ENCODE peak calls at places on chromosomes 2 and 18, in eight cellular contexts. E is CD4-positive, CD25-positive, alpha-beta regulatory T cell; T is PC-9; V is AG04450; L is stomach; B is CD4-positive, alpha-beta T cell; F is MM.1S; I is BJ. K is an unnamed sample.

GRCh38 chr2:64799592-64800252 is 146.0 kb upstream of the SERTAD2 start:
- DNase-seq in E (no peak), T (peak; percentile 66), V (no peak), L (peak; percentile 39), B (no peak), F (no peak), I (no peak), K (no peak)

GRCh38 chr2:179031731-179032408 is 18.1 kb downstream of the CCDC141 start:
- DNase-seq in E (no peak), T (no peak), V (no peak), L (no peak), B (no peak), F (peak; percentile 95), I (peak; percentile 84), K (no peak)

GRCh38 chr2:60634443-60634842 is 81.0 kb upstream of the BCL11A start:
- DNase-seq in E (no peak), T (no peak), V (no peak), L (no peak), B (no peak), F (no peak), I (no peak), K (no peak)

GRCh38 chr2:143946436-143947385 is 573.2 kb downstream of the ZEB2 start:
- DNase-seq in E (no peak), T (no peak), V (no peak), L (no peak), B (no peak), F (no peak), I (peak; percentile 49), K (no peak)

GRCh38 chr2:164981217-164981990 is 26.1 kb upstream of the SLC38A11 start:
- DNase-seq in E (no peak), T (no peak), V (no peak), L (no peak), B (no peak), F (no peak), I (peak; percentile 55), K (peak; percentile 53)

GRCh38 chr2:15899751-15900493 is 40.4 kb upstream of the MYCN start:
- DNase-seq in E (no peak), T (no peak), V (no peak), L (no peak), B (no peak), F (no peak), I (no peak), K (no peak)

GRCh38 chr2:216113572-216113971 is 4.4 kb downstream of the XRCC5 start:
- DNase-seq in E (no peak), T (no peak), V (no peak), L (no peak), B (no peak), F (peak; percentile 98), I (no peak), K (no peak)

GRCh38 chr2:160293401-160293911 is 93.4 kb upstream of the ITGB6 start:
- DNase-seq in E (no peak), T (no peak), V (peak; percentile 75), L (no peak), B (no peak), F (no peak), I (peak; percentile 88), K (peak; percentile 88)

GRCh38 chr2:178392215-178392614 is 58.8 kb downstream of the PRKRA start:
- DNase-seq in E (no peak), T (no peak), V (no peak), L (no peak), B (no peak), F (no peak), I (no peak), K (no peak)

GRCh38 chr2:100640329-100641114 is 77.7 kb downstream of the PDCL3 start:
- DNase-seq in E (no peak), T (no peak), V (no peak), L (no peak), B (no peak), F (no peak), I (no peak), K (no peak)

GRCh38 chr2:84999467-85000064 is 28.6 kb downstream of the KCMF1 start:
- DNase-seq in E (no peak), T (no peak), V (no peak), L (no peak), B (no peak), F (no peak), I (no peak), K (no peak)

GRCh38 chr2:109171444-109172334 is 42.7 kb downstream of the SH3RF3 start:
- DNase-seq in E (no peak), T (no peak), V (peak; percentile 98), L (peak; percentile 36), B (no peak), F (no peak), I (peak; percentile 97), K (peak; percentile 93)

GRCh38 chr2:61832183-61832841 is 21.5 kb downstream of the FAM161A start:
- DNase-seq in E (no peak), T (no peak), V (no peak), L (no peak), B (no peak), F (no peak), I (no peak), K (no peak)

GRCh38 chr18:77087391-77088141 is 45.0 kb downstream of the MBP start:
- DNase-seq in E (no peak), T (peak; percentile 76), V (no peak), L (peak; percentile 55), B (no peak), F (no peak), I (no peak), K (no peak)

GRCh38 chr2:159124441-159124911 is 156.0 kb downstream of the TANC1 start:
- DNase-seq in E (no peak), T (peak; percentile 22), V (peak; percentile 60), L (peak; percentile 34), B (no peak), F (no peak), I (peak; percentile 70), K (peak; percentile 96)

GRCh38 chr2:178330175-178331021 is 120.6 kb downstream of the PRKRA start:
- DNase-seq in E (no peak), T (no peak), V (no peak), L (no peak), B (no peak), F (no peak), I (no peak), K (no peak)

DNA sequence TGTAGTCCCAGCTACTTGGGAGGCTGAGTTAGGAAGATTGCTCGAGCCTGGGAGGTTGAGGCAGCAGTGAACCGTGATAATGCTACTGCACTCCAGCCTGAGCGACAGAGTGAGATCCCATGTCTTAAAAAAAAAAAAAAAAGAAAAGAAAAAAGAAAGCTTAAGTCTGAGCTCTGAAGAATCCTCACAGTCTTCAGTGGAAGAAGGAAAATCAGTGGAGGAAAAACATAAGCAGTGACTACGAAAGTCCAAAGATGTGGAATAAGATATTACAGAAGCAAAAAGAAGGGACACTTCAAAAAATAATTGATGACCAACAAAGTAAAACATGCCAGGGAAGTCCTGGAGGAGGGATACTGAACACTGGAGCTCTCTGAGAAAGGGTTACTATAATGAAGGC is 2.8 kb upstream of the PCGF1 start:
- DNase-seq in E (no peak), T (no peak), V (no peak), L (no peak), B (no peak), F (no peak), I (no peak), K (no peak)
- H3K27me3 ChIP-seq in E (peaks cover 11% of the 10 kb centered on the region), T (no peaks in the 10 kb centered on the region), V (peaks cover 46% of the 10 kb centered on the region), L (peaks cover 46% of the 10 kb centered on the region), B (peaks cover 29% of the 10 kb centered on the region), F (peaks cover 48% of the 10 kb centered on the region), I (peaks cover 23% of the 10 kb centered on the region), K (peaks cover 38% of the 10 kb centered on the region)

GRCh38 chr2:27921424-27921823 is 30.9 kb downstream of the BABAM2 start:
- DNase-seq in E (no peak), T (no peak), V (no peak), L (no peak), B (no peak), F (no peak), I (no peak), K (no peak)

GRCh38 chr2:27929916-27930486 is 39.5 kb downstream of the BABAM2 start:
- DNase-seq in E (no peak), T (no peak), V (no peak), L (no peak), B (no peak), F (no peak), I (no peak), K (no peak)

GRCh38 chr2:27922842-27923241 is 32.3 kb downstream of the BABAM2 start:
- DNase-seq in E (no peak), T (no peak), V (no peak), L (no peak), B (no peak), F (no peak), I (no peak), K (no peak)

GRCh38 chr2:27921880-27922589 is 31.5 kb downstream of the BABAM2 start:
- DNase-seq in E (no peak), T (no peak), V (no peak), L (no peak), B (no peak), F (no peak), I (no peak), K (no peak)

GRCh38 chr2:27925640-27926472 is 35.3 kb downstream of the BABAM2 start:
- DNase-seq in E (no peak), T (no peak), V (no peak), L (no peak), B (no peak), F (no peak), I (no peak), K (no peak)
- H3K27me3 ChIP-seq in E (no peaks in the 10 kb centered on the region), T (no peaks in the 10 kb centered on the region), V (no peaks in the 10 kb centered on the region), L (no peaks in the 10 kb centered on the region), B (no peaks in the 10 kb centered on the region), F (no peaks in the 10 kb centered on the region), I (no peaks in the 10 kb centered on the region), K (no peaks in the 10 kb centered on the region)

DNA sequence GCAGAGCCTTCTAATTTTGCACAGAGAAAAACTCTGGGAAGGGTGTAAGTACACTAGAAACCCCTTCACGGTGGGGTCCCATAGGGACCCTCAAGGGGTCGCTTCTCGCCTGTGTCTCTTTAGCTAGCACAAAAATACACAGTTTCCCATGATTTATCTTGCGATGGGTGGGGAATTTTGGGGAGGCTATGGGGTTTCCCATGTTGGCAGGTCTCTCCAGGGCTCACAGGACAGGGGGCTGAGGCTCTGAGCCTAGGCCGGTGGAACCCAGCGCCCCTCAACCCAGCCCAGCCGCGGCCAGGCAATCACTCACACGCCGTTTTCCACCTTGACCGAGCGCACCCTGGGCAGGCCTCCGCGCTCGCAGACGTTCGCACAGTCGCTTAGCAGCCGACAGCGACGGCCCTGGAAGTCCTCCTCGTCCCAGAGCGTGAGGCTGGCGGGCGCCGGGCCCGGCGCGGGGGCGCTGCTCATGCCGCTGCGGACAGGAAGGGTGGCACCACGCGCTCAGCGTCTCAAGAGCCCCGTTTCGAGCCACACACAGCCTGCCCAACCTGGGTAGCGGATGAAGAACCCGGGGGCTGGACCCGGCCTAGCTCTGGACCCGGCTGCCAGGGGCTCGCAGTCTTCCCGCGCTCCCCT is 398 bp downstream of the CRYBA2 start:
- DNase-seq in E (no peak), T (no peak), V (no peak), L (no peak), B (no peak), F (peak; percentile 33), I (no peak), K (no peak)
- H3K27me3 ChIP-seq in E (peaks cover 46% of the 10 kb centered on the region), T (peaks cover 56% of the 10 kb centered on the region), V (peaks cover 88% of the 10 kb centered on the region), L (peaks cover 92% of the 10 kb centered on the region), B (peaks cover 95% of the 10 kb centered on the region), F (peaks cover 96% of the 10 kb centered on the region), I (peaks cover 70% of the 10 kb centered on the region), K (peaks cover 82% of the 10 kb centered on the region)

DNA sequence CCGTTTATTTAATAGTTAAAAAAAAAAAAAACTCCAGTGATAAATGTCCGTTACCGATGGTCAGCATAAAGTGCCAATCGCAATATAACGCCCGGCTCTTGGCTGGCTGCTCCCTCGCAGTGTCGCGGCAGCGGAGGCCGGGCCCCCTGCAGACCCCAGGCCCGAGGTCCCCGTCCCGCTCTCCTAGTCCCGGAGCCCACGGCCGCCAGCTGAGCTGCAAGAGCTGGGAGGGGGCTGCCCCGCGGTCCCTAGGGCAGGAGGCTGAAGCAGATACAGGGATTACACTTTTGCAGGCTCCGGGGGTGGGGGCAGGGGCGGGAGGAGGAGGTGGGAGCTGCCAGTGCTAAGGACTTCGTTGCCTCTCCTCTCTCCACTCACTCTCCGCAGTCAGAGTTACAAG is 6.9 kb downstream of the OSR1 start:
- DNase-seq in E (no peak), T (no peak), V (no peak), L (no peak), B (no peak), F (no peak), I (no peak), K (no peak)
- H3K27me3 ChIP-seq in E (peaks cover 50% of the 10 kb centered on the region), T (no peaks in the 10 kb centered on the region), V (no peaks in the 10 kb centered on the region), L (peaks cover 55% of the 10 kb centered on the region), B (peaks cover 82% of the 10 kb centered on the region), F (peaks cover 50% of the 10 kb centered on the region), I (no peaks in the 10 kb centered on the region), K (no peaks in the 10 kb centered on the region)

K was measured in SJSA1.